ENCODE peak calls at places on chromosomes 1 and 21, in eight cellular contexts. One of them, this sample, is unnamed.

GRCh38 chr1:214966366-214966765 is 116.2 kb upstream of the KCNK2 start:
- DNase-seq in IMR-90: peak
- DNase-seq in HepG2: no peak
- DNase-seq in K562: no peak
- DNase-seq in HCT116: no peak
- DNase-seq in H1: no peak
- DNase-seq in GM12878: no peak
- DNase-seq in SK-N-SH: no peak
- DNase-seq in this sample: no peak

GRCh38 chr1:116152577-116152943 is 41.4 kb downstream of the MAB21L3 start:
- DNase-seq in IMR-90: no peak
- DNase-seq in HepG2: no peak
- DNase-seq in K562: peak
- DNase-seq in HCT116: no peak
- DNase-seq in H1: no peak
- DNase-seq in GM12878: no peak
- DNase-seq in SK-N-SH: no peak
- DNase-seq in this sample: no peak

GRCh38 chr1:45887156-45887842 is 83.9 kb downstream of the MAST2 start:
- DNase-seq in IMR-90: no peak
- DNase-seq in HepG2: peak
- DNase-seq in K562: no peak
- DNase-seq in HCT116: no peak
- DNase-seq in H1: no peak
- DNase-seq in GM12878: no peak
- DNase-seq in SK-N-SH: no peak
- DNase-seq in this sample: no peak

GRCh38 chr1:63073530-63074306 is 248.6 kb upstream of the FOXD3 start:
- DNase-seq in IMR-90: no peak
- DNase-seq in HepG2: no peak
- DNase-seq in K562: no peak
- DNase-seq in HCT116: no peak
- DNase-seq in H1: peak
- DNase-seq in GM12878: no peak
- DNase-seq in SK-N-SH: peak
- DNase-seq in this sample: no peak

GRCh38 chr1:164137273-164137947 is 421.6 kb upstream of the PBX1 start:
- DNase-seq in IMR-90: no peak
- DNase-seq in HepG2: no peak
- DNase-seq in K562: no peak
- DNase-seq in HCT116: no peak
- DNase-seq in H1: no peak
- DNase-seq in GM12878: peak
- DNase-seq in SK-N-SH: no peak
- DNase-seq in this sample: no peak

GRCh38 chr21:33374874-33375644 is 28.2 kb upstream of the IFNGR2 start:
- DNase-seq in IMR-90: no peak
- DNase-seq in HepG2: no peak
- DNase-seq in K562: no peak
- DNase-seq in HCT116: no peak
- DNase-seq in H1: no peak
- DNase-seq in GM12878: no peak
- DNase-seq in SK-N-SH: no peak
- DNase-seq in this sample: no peak

GRCh38 chr1:159594581-159594980 is 7.0 kb downstream of the APCS start:
- DNase-seq in IMR-90: no peak
- DNase-seq in HepG2: no peak
- DNase-seq in K562: no peak
- DNase-seq in HCT116: no peak
- DNase-seq in H1: no peak
- DNase-seq in GM12878: no peak
- DNase-seq in SK-N-SH: no peak
- DNase-seq in this sample: no peak

GRCh38 chr1:4585216-4585615 is 69.2 kb upstream of the AJAP1 start:
- DNase-seq in IMR-90: no peak
- DNase-seq in HepG2: no peak
- DNase-seq in K562: peak
- DNase-seq in HCT116: no peak
- DNase-seq in H1: peak
- DNase-seq in GM12878: no peak
- DNase-seq in SK-N-SH: peak
- DNase-seq in this sample: peak

GRCh38 chr1:208235983-208236761 is 8.0 kb downstream of the PLXNA2 start:
- DNase-seq in IMR-90: peak
- DNase-seq in HepG2: peak
- DNase-seq in K562: peak
- DNase-seq in HCT116: no peak
- DNase-seq in H1: no peak
- DNase-seq in GM12878: no peak
- DNase-seq in SK-N-SH: no peak
- DNase-seq in this sample: no peak

GRCh38 chr1:99691175-99691574 is 45.3 kb downstream of the PALMD start:
- DNase-seq in IMR-90: no peak
- DNase-seq in HepG2: no peak
- DNase-seq in K562: no peak
- DNase-seq in HCT116: no peak
- DNase-seq in H1: no peak
- DNase-seq in GM12878: no peak
- DNase-seq in SK-N-SH: no peak
- DNase-seq in this sample: no peak

GRCh38 chr21:46455575-46456385 is 2.9 kb upstream of the DIP2A start:
- DNase-seq in IMR-90: peak
- DNase-seq in HepG2: no peak
- DNase-seq in K562: peak
- DNase-seq in HCT116: peak
- DNase-seq in H1: no peak
- DNase-seq in GM12878: no peak
- DNase-seq in SK-N-SH: no peak
- DNase-seq in this sample: no peak

GRCh38 chr1:59232209-59232608 is 64.7 kb upstream of the FGGY start:
- DNase-seq in IMR-90: peak
- DNase-seq in HepG2: peak
- DNase-seq in K562: no peak
- DNase-seq in HCT116: no peak
- DNase-seq in H1: no peak
- DNase-seq in GM12878: no peak
- DNase-seq in SK-N-SH: no peak
- DNase-seq in this sample: no peak

GRCh38 chr1:43307458-43308158 is 6.8 kb downstream of the TIE1 start:
- DNase-seq in IMR-90: no peak
- DNase-seq in HepG2: no peak
- DNase-seq in K562: no peak
- DNase-seq in HCT116: no peak
- DNase-seq in H1: no peak
- DNase-seq in GM12878: no peak
- DNase-seq in SK-N-SH: no peak
- DNase-seq in this sample: no peak

GRCh38 chr1:26734501-26735058 is 38.8 kb downstream of the ARID1A start:
- DNase-seq in IMR-90: no peak
- DNase-seq in HepG2: no peak
- DNase-seq in K562: no peak
- DNase-seq in HCT116: no peak
- DNase-seq in H1: no peak
- DNase-seq in GM12878: no peak
- DNase-seq in SK-N-SH: no peak
- DNase-seq in this sample: no peak

GRCh38 chr1:51714374-51715019 is 97.6 kb downstream of the OSBPL9 start:
- DNase-seq in IMR-90: peak
- DNase-seq in HepG2: no peak
- DNase-seq in K562: no peak
- DNase-seq in HCT116: no peak
- DNase-seq in H1: no peak
- DNase-seq in GM12878: no peak
- DNase-seq in SK-N-SH: no peak
- DNase-seq in this sample: no peak

GRCh38 chr1:51715369-51715768 is 98.5 kb downstream of the OSBPL9 start:
- DNase-seq in IMR-90: no peak
- DNase-seq in HepG2: no peak
- DNase-seq in K562: no peak
- DNase-seq in HCT116: no peak
- DNase-seq in H1: no peak
- DNase-seq in GM12878: no peak
- DNase-seq in SK-N-SH: no peak
- DNase-seq in this sample: no peak

GRCh38 chr1:51724797-51725196 is 107.9 kb downstream of the OSBPL9 start:
- DNase-seq in IMR-90: no peak
- DNase-seq in HepG2: no peak
- DNase-seq in K562: no peak
- DNase-seq in HCT116: no peak
- DNase-seq in H1: no peak
- DNase-seq in GM12878: no peak
- DNase-seq in SK-N-SH: no peak
- DNase-seq in this sample: no peak

GRCh38 chr1:51717842-51718241 is 101.0 kb downstream of the OSBPL9 start:
- DNase-seq in IMR-90: no peak
- DNase-seq in HepG2: no peak
- DNase-seq in K562: no peak
- DNase-seq in HCT116: no peak
- DNase-seq in H1: no peak
- DNase-seq in GM12878: no peak
- DNase-seq in SK-N-SH: no peak
- DNase-seq in this sample: no peak

GRCh38 chr1:51719146-51719545 is 102.3 kb downstream of the OSBPL9 start:
- DNase-seq in IMR-90: no peak
- DNase-seq in HepG2: no peak
- DNase-seq in K562: no peak
- DNase-seq in HCT116: no peak
- DNase-seq in H1: no peak
- DNase-seq in GM12878: no peak
- DNase-seq in SK-N-SH: no peak
- DNase-seq in this sample: no peak
- TF ChIP-seq RAD21 in IMR-90: no peak
- TF ChIP-seq RAD21 in HepG2: no peak
- TF ChIP-seq RAD21 in K562: peak
- TF ChIP-seq RAD21 in HCT116: no peak
- TF ChIP-seq RAD21 in H1: no peak
- TF ChIP-seq RAD21 in GM12878: peak
- TF ChIP-seq RAD21 in SK-N-SH: no peak
- TF ChIP-seq RAD21 in this sample: no peak

DNA sequence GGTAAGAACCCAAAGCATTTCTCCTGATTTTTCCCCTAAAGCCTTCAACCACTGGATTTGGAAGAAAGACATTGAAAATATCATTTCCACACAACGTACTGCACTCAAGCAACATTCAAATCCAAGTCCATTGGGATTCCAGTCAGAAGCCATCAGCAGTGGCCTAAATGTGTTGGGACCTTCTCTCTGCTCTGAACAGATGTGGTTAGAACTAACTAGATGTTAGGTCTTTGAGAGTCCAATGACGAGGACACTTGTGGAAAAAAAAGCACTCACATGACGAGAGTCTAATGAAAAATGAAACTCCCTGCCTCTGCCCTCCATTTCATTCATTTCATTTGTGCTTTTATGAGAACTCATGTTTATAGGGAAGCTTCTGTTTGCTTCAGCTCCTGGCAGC is 382.3 kb downstream of the SIPA1L2 start:
- DNase-seq in IMR-90: no peak
- DNase-seq in HepG2: no peak
- DNase-seq in K562: no peak
- DNase-seq in HCT116: no peak
- DNase-seq in H1: no peak
- DNase-seq in GM12878: no peak
- DNase-seq in SK-N-SH: no peak
- DNase-seq in this sample: no peak
- TF ChIP-seq RAD21 in IMR-90: no peak
- TF ChIP-seq RAD21 in HepG2: no peak
- TF ChIP-seq RAD21 in K562: no peak
- TF ChIP-seq RAD21 in HCT116: no peak
- TF ChIP-seq RAD21 in H1: no peak
- TF ChIP-seq RAD21 in GM12878: no peak
- TF ChIP-seq RAD21 in SK-N-SH: no peak
- TF ChIP-seq RAD21 in this sample: no peak

GRCh38 chr1:6002714-6003501 is 10.7 kb upstream of the NPHP4 start:
- DNase-seq in IMR-90: no peak
- DNase-seq in HepG2: peak
- DNase-seq in K562: no peak
- DNase-seq in HCT116: no peak
- DNase-seq in H1: peak
- DNase-seq in GM12878: no peak
- DNase-seq in SK-N-SH: peak
- DNase-seq in this sample: no peak
- TF ChIP-seq RAD21 in IMR-90: no peak
- TF ChIP-seq RAD21 in HepG2: peak
- TF ChIP-seq RAD21 in K562: no peak
- TF ChIP-seq RAD21 in HCT116: no peak
- TF ChIP-seq RAD21 in H1: no peak
- TF ChIP-seq RAD21 in GM12878: no peak
- TF ChIP-seq RAD21 in SK-N-SH: no peak
- TF ChIP-seq RAD21 in this sample: no peak

GRCh38 chr1:12480748-12481362 is 137.2 kb downstream of the DHRS3 start:
- DNase-seq in IMR-90: peak
- DNase-seq in HepG2: no peak
- DNase-seq in K562: no peak
- DNase-seq in HCT116: peak
- DNase-seq in H1: no peak
- DNase-seq in GM12878: no peak
- DNase-seq in SK-N-SH: no peak
- DNase-seq in this sample: peak
- TF ChIP-seq RAD21 in IMR-90: peak
- TF ChIP-seq RAD21 in HepG2: no peak
- TF ChIP-seq RAD21 in K562: no peak
- TF ChIP-seq RAD21 in HCT116: no peak
- TF ChIP-seq RAD21 in H1: no peak
- TF ChIP-seq RAD21 in GM12878: no peak
- TF ChIP-seq RAD21 in SK-N-SH: no peak
- TF ChIP-seq RAD21 in this sample: peak

DNA sequence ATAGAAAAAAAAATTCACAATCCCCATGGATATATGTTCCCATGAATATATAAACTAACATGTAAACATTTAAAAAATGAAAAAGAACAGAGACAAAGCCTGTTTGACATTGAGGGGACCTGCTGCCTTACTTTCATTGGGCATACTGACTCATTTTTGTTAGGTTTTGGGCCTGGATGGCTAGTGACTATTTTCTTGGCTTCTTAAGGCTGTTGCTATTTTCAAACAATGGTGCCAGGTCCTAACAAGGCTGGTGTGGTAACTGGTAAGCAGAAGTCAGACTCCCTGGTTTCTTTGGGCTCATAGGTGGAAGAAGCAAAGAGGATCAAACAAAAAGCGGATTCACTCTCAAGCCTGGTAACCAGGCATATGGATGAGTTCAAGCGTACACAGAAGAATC is 51.0 kb downstream of the LAMC2 start:
- DNase-seq in IMR-90: no peak
- DNase-seq in HepG2: no peak
- DNase-seq in K562: no peak
- DNase-seq in HCT116: no peak
- DNase-seq in H1: no peak
- DNase-seq in GM12878: no peak
- DNase-seq in SK-N-SH: no peak
- DNase-seq in this sample: no peak
- TF ChIP-seq RAD21 in IMR-90: no peak
- TF ChIP-seq RAD21 in HepG2: no peak
- TF ChIP-seq RAD21 in K562: no peak
- TF ChIP-seq RAD21 in HCT116: no peak
- TF ChIP-seq RAD21 in H1: no peak
- TF ChIP-seq RAD21 in GM12878: no peak
- TF ChIP-seq RAD21 in SK-N-SH: no peak
- TF ChIP-seq RAD21 in this sample: no peak

GRCh38 chr1:151741516-151741915 is 20.2 kb downstream of the RIIAD1 start:
- DNase-seq in IMR-90: no peak
- DNase-seq in HepG2: no peak
- DNase-seq in K562: no peak
- DNase-seq in HCT116: no peak
- DNase-seq in H1: no peak
- DNase-seq in GM12878: no peak
- DNase-seq in SK-N-SH: no peak
- DNase-seq in this sample: no peak
- TF ChIP-seq RAD21 in IMR-90: no peak
- TF ChIP-seq RAD21 in HepG2: no peak
- TF ChIP-seq RAD21 in K562: no peak
- TF ChIP-seq RAD21 in HCT116: no peak
- TF ChIP-seq RAD21 in H1: no peak
- TF ChIP-seq RAD21 in GM12878: no peak
- TF ChIP-seq RAD21 in SK-N-SH: no peak
- TF ChIP-seq RAD21 in this sample: no peak